ENCODE peak calls at places on chromosomes 6 and 20, in eight cellular contexts. E is dorsolateral prefrontal cortex; C is breast epithelium; I is CD8-positive, alpha-beta T cell; G is pancreas; R is choroid plexus epithelial cell; S is adrenal gland; F is thoracic aorta. B is an unnamed sample.

GRCh38 chr6:5923840-5924239 is 82.9 kb downstream of the NRN1 start:
- DNase-seq in E (no peak), C (no peak), I (no peak), G (no peak), R (no peak), S (no peak), F (no peak), B (no peak)

GRCh38 chr20:22371843-22372242 is 212.5 kb downstream of the FOXA2 start:
- DNase-seq in E (no peak), C (no peak), I (no peak), G (no peak), R (peak), S (no peak), F (no peak), B (no peak)

GRCh38 chr6:70108230-70108629 is 194.7 kb downstream of the COL9A1 start:
- DNase-seq in E (no peak), C (no peak), I (no peak), G (no peak), R (peak), S (no peak), F (no peak), B (no peak)

GRCh38 chr6:6793388-6794250 is 205.1 kb downstream of the LY86 start:
- DNase-seq in E (no peak), C (no peak), I (no peak), G (no peak), R (no peak), S (no peak), F (no peak), B (no peak)

GRCh38 chr6:89268776-89269175 is 46.3 kb downstream of the GABRR2 start:
- DNase-seq in E (no peak), C (no peak), I (peak), G (no peak), R (peak), S (no peak), F (no peak), B (no peak)

GRCh38 chr6:71082033-71082620 is 125.3 kb upstream of the B3GAT2 start:
- DNase-seq in E (no peak), C (no peak), I (no peak), G (no peak), R (peak), S (no peak), F (no peak), B (no peak)

GRCh38 chr6:157228421-157229218 is 94.7 kb downstream of the TMEM242 start:
- DNase-seq in E (peak), C (no peak), I (no peak), G (no peak), R (no peak), S (no peak), F (no peak), B (no peak)

GRCh38 chr20:16236589-16237241 is 336.5 kb downstream of the KIF16B start:
- DNase-seq in E (no peak), C (no peak), I (no peak), G (no peak), R (no peak), S (no peak), F (no peak), B (no peak)

GRCh38 chr6:28646650-28647049 is 121.0 kb downstream of the GPX5 start:
- DNase-seq in E (no peak), C (no peak), I (no peak), G (no peak), R (no peak), S (no peak), F (no peak), B (no peak)

GRCh38 chr6:150541587-150541986 is 58.1 kb upstream of the PLEKHG1 start:
- DNase-seq in E (no peak), C (no peak), I (no peak), G (no peak), R (peak), S (no peak), F (no peak), B (no peak)

GRCh38 chr6:122408240-122408639 is 8.8 kb downstream of the HSF2 start:
- DNase-seq in E (no peak), C (no peak), I (no peak), G (no peak), R (no peak), S (no peak), F (no peak), B (no peak)

GRCh38 chr6:34934516-34934915 is 45.5 kb downstream of the ANKS1A start:
- DNase-seq in E (no peak), C (peak), I (no peak), G (peak), R (peak), S (peak), F (peak), B (no peak)

GRCh38 chr6:107667790-107668189 is 156.3 kb downstream of the SCML4 start:
- DNase-seq in E (no peak), C (no peak), I (no peak), G (no peak), R (no peak), S (no peak), F (no peak), B (no peak)

GRCh38 chr20:37723668-37724067 is 29.8 kb downstream of the CTNNBL1 start:
- DNase-seq in E (no peak), C (no peak), I (no peak), G (no peak), R (no peak), S (no peak), F (no peak), B (no peak)

GRCh38 chr6:166778776-166779175 is 151.7 kb upstream of the RPS6KA2 start:
- DNase-seq in E (no peak), C (no peak), I (peak), G (no peak), R (no peak), S (no peak), F (no peak), B (no peak)

GRCh38 chr20:33442136-33443005 is 1.2 kb downstream of the SNTA1 start:
- DNase-seq in E (no peak), C (no peak), I (no peak), G (peak), R (peak), S (no peak), F (no peak), B (peak)

GRCh38 chr6:1910621-1911407 is 301.1 kb downstream of the FOXC1 start:
- DNase-seq in E (no peak), C (no peak), I (no peak), G (no peak), R (peak), S (no peak), F (no peak), B (no peak)

GRCh38 chr6:42417641-42418112 is 34.0 kb downstream of the TRERF1 start:
- DNase-seq in E (no peak), C (no peak), I (peak), G (no peak), R (no peak), S (no peak), F (no peak), B (peak)

GRCh38 chr6:1240766-1241165 is 71.1 kb upstream of the FOXQ1 start:
- DNase-seq in E (no peak), C (no peak), I (no peak), G (no peak), R (peak), S (no peak), F (no peak), B (no peak)

GRCh38 chr6:16756660-16757270 is 4.5 kb downstream of the ATXN1 start:
- DNase-seq in E (no peak), C (no peak), I (no peak), G (no peak), R (peak), S (no peak), F (no peak), B (no peak)

GRCh38 chr6:90197854-90198496 is 98.7 kb downstream of the BACH2 start:
- DNase-seq in E (no peak), C (no peak), I (no peak), G (no peak), R (peak), S (no peak), F (no peak), B (no peak)

GRCh38 chr6:36079596-36079995 is 50.7 kb upstream of the MAPK13 start:
- DNase-seq in E (no peak), C (no peak), I (no peak), G (no peak), R (no peak), S (no peak), F (no peak), B (no peak)

GRCh38 chr6:36073587-36073986 is 46.0 kb downstream of the MAPK14 start:
- DNase-seq in E (no peak), C (no peak), I (no peak), G (no peak), R (no peak), S (no peak), F (no peak), B (no peak)

GRCh38 chr6:36076178-36077088 is 48.8 kb downstream of the MAPK14 start:
- DNase-seq in E (no peak), C (no peak), I (no peak), G (no peak), R (no peak), S (no peak), F (no peak), B (no peak)

GRCh38 chr6:36078159-36078558 is 50.6 kb downstream of the MAPK14 start:
- DNase-seq in E (no peak), C (no peak), I (no peak), G (no peak), R (no peak), S (no peak), F (no peak), B (no peak)

DNA sequence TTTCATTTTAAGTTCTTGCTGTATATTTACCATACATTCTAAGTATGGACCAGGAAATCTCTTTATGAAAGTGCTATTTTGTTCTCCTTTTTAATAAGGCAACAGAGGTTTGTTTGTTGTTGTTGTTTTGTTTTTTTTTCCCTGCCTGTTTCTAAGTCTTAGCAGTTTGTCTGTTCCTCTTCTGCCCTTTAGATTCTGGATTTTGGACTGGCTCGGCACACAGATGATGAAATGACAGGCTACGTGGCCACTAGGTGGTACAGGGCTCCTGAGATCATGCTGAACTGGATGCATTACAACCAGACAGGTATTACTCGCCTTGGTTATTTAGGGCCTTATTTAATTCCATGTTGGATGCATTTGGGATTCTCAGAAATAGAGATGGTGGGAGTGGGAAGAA is 48.0 kb downstream of the MAPK14 start:
- DNase-seq in E (no peak), C (no peak), I (no peak), G (no peak), R (no peak), S (no peak), F (no peak), B (no peak)
- TF ChIP-seq CTCF in E (no peak), C (no peak), I (peak), G (no peak), R (peak), S (no peak), F (no peak), B (peak)

DNA sequence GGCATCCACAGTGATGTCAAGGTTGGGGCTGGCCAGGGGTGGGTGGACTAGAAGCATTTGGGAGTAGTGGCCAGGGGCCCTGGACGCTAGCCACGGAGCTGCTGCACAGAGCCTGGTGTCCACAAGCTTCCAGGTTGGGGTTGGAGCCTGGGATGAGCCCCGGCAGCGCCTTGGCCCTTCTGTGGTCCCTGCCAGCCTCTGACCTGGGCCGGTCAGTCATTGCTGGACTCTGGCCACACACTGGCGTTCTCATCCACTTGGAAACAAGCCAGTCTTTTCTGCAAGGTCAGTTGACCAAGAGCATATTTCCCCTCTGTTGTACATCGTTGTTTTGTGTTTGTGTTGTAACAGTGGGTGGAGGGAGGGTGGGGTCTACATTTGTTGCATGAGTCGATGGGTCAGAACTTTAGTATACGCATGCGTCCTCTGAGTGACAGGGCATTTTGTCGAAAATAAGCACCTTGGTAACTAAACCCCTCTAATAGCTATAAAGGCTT is 8.4 kb downstream of the PSMA7 start:
- DNase-seq in E (no peak), C (no peak), I (no peak), G (no peak), R (peak), S (peak), F (no peak), B (no peak)
- TF ChIP-seq CTCF in E (no peak), C (no peak), I (no peak), G (no peak), R (no peak), S (no peak), F (no peak), B (no peak)

GRCh38 chr6:111794300-111794699 is 79.0 kb downstream of the FYN start:
- DNase-seq in E (no peak), C (no peak), I (no peak), G (no peak), R (no peak), S (no peak), F (no peak), B (no peak)

GRCh38 chr6:111795558-111795957 is 77.7 kb downstream of the FYN start:
- DNase-seq in E (no peak), C (no peak), I (no peak), G (no peak), R (no peak), S (no peak), F (no peak), B (no peak)

GRCh38 chr6:111793711-111794111 is 79.5 kb downstream of the FYN start:
- DNase-seq in E (no peak), C (no peak), I (peak), G (no peak), R (no peak), S (no peak), F (no peak), B (peak)

GRCh38 chr6:111796310-111796918 is 76.8 kb downstream of the FYN start:
- DNase-seq in E (no peak), C (no peak), I (no peak), G (no peak), R (no peak), S (no peak), F (no peak), B (no peak)

GRCh38 chr6:111794716-111795452 is 78.4 kb downstream of the FYN start:
- DNase-seq in E (no peak), C (no peak), I (no peak), G (no peak), R (no peak), S (no peak), F (no peak), B (no peak)
- TF ChIP-seq CTCF in E (no peak), C (no peak), I (no peak), G (no peak), R (no peak), S (no peak), F (no peak), B (no peak)

GRCh38 chr6:92623441-92623840 is 795.9 kb downstream of the EPHA7 start:
- DNase-seq in E (no peak), C (no peak), I (no peak), G (no peak), R (no peak), S (no peak), F (no peak), B (no peak)

GRCh38 chr6:92617726-92618125 is 801.6 kb downstream of the EPHA7 start:
- DNase-seq in E (no peak), C (no peak), I (no peak), G (no peak), R (no peak), S (no peak), F (no peak), B (no peak)
- TF ChIP-seq CTCF in E (no peak), C (no peak), I (no peak), G (no peak), R (no peak), S (no peak), F (no peak), B (no peak)

GRCh38 chr6:25556516-25556915 is 95.5 kb upstream of the SCGN start:
- DNase-seq in E (peak), C (peak), I (peak), G (peak), R (peak), S (peak), F (peak), B (peak)

GRCh38 chr6:25560851-25561250 is 91.2 kb upstream of the SCGN start:
- DNase-seq in E (no peak), C (no peak), I (no peak), G (no peak), R (no peak), S (no peak), F (no peak), B (no peak)

GRCh38 chr6:25555188-25555587 is 96.8 kb upstream of the SCGN start:
- DNase-seq in E (no peak), C (no peak), I (no peak), G (no peak), R (no peak), S (no peak), F (no peak), B (no peak)

GRCh38 chr6:25553502-25553901 is 98.5 kb upstream of the SCGN start:
- DNase-seq in E (no peak), C (no peak), I (no peak), G (no peak), R (no peak), S (no peak), F (no peak), B (no peak)

DNA sequence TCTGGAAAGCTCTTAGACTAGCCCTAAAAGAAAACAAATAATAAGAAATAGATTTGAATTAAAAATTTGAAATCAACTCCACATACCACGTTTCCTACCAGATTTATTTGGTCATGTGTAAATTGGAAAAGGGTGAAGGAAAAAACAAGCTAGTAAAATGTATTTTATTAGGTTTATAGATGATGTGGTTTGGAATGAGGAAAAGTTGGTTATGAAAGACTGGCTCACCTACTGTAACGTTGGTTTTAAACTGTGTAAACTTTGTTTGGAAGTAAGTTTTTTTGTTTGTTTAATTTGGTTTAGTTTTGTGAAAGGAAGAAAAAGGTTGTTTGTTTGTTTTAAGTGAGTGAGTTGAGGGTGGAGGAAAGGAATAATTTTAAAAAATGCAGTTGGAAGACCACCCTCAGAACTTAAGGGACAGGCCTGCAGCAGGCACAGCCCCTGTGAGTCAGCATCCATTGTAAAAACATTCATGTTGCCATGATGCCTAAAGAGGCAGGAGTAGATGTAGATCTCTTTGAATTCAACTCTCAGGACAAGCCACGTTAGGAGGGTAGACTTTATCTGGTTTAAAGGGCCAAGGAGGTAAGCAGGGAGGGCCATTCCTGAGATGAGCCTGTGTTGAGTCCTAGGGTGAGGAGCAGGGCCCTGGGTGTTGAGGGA is 93.7 kb upstream of the SCGN start:
- DNase-seq in E (no peak), C (no peak), I (no peak), G (no peak), R (no peak), S (no peak), F (no peak), B (no peak)
- TF ChIP-seq CTCF in E (no peak), C (no peak), I (no peak), G (no peak), R (no peak), S (no peak), F (no peak), B (no peak)

DNA sequence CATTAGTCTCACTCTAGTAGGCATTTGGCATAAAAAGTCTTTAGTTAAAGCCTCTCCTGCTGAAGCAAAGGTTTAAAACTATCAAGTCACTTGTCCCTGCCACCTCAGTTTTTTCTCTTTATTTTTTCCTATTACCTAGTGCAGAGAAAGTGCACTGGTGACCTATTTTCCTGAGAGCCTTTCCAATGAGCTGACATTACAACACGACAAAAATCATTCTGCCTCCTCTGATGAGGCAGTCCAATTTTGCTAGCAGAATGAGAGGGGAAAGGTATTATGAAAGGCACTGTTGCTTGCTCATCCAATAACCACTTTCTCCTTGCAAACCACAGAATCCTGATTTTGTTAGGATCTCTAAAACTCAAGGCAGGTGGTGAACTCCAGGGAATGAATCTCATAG is 73.3 kb upstream of the SGK1 start:
- DNase-seq in E (no peak), C (no peak), I (no peak), G (no peak), R (no peak), S (no peak), F (no peak), B (no peak)
- TF ChIP-seq CTCF in E (no peak), C (no peak), I (no peak), G (no peak), R (no peak), S (no peak), F (no peak), B (no peak)

GRCh38 chr20:32017711-32018251 is 7.5 kb downstream of the CCM2L start:
- DNase-seq in E (no peak), C (peak), I (peak), G (peak), R (no peak), S (no peak), F (no peak), B (no peak)
- TF ChIP-seq CTCF in E (no peak), C (no peak), I (no peak), G (peak), R (no peak), S (no peak), F (no peak), B (no peak)

GRCh38 chr20:3786126-3786484 is 435 bp downstream of the CENPB start:
- DNase-seq in E (peak), C (peak), I (peak), G (no peak), R (peak), S (peak), F (no peak), B (no peak)
- TF ChIP-seq CTCF in E (no peak), C (no peak), I (no peak), G (no peak), R (no peak), S (no peak), F (no peak), B (no peak)

GRCh38 chr6:25431642-25432307 is 152.6 kb downstream of the CARMIL1 start:
- DNase-seq in E (no peak), C (no peak), I (no peak), G (no peak), R (no peak), S (no peak), F (no peak), B (no peak)
- TF ChIP-seq CTCF in E (no peak), C (no peak), I (no peak), G (no peak), R (no peak), S (no peak), F (no peak), B (no peak)

B was measured in natural killer cell.